ENCODE peak calls at places on chromosomes 2 and 18, in ten cellular contexts. J, U, T, G, L, O, Y, K, F and Q are unnamed samples.

GRCh38 chr2:21011453-21011852 is 32.4 kb downstream of the APOB start:
- DNase-seq in J (no peak), U (no peak), T (no peak), G (no peak), L (no peak), O (no peak), Y (no peak), K (no peak), F (no peak), Q (no peak)

GRCh38 chr2:135037831-135038230 is 9.4 kb downstream of the MAP3K19 start:
- DNase-seq in J (no peak), U (no peak), T (no peak), G (no peak), L (no peak), O (no peak), Y (no peak), K (no peak), F (no peak), Q (peak; percentile 72)

GRCh38 chr18:23884712-23885375 is 129.7 kb upstream of the TTC39C start:
- DNase-seq in J (no peak), U (no peak), T (peak; percentile 61), G (no peak), L (no peak), O (no peak), Y (no peak), K (no peak), F (peak; percentile 61), Q (no peak)

GRCh38 chr18:30684825-30685481 is 357.6 kb downstream of the DSC3 start:
- DNase-seq in J (peak; percentile 2), U (no peak), T (no peak), G (no peak), L (no peak), O (peak; percentile 58), Y (no peak), K (no peak), F (no peak), Q (no peak)

GRCh38 chr2:49000692-49001091 is 153.6 kb downstream of the FSHR start:
- DNase-seq in J (peak; percentile 10), U (no peak), T (no peak), G (no peak), L (no peak), O (no peak), Y (no peak), K (no peak), F (no peak), Q (no peak)

GRCh38 chr2:23480991-23481797 is 96.2 kb downstream of the KLHL29 start:
- DNase-seq in J (no peak), U (peak; percentile 63), T (peak; percentile 93), G (no peak), L (no peak), O (peak; percentile 89), Y (no peak), K (no peak), F (no peak), Q (peak; percentile 60)

GRCh38 chr18:23690505-23691068 is 1.3 kb downstream of the LAMA3 start:
- DNase-seq in J (no peak), U (peak; percentile 27), T (no peak), G (no peak), L (no peak), O (peak; percentile 62), Y (no peak), K (no peak), F (no peak), Q (no peak)

GRCh38 chr2:16148632-16149348 is 208.4 kb downstream of the MYCN start:
- DNase-seq in J (no peak), U (no peak), T (no peak), G (no peak), L (no peak), O (peak; percentile 18), Y (no peak), K (no peak), F (no peak), Q (no peak)

GRCh38 chr2:39435974-39436591 is 1.0 kb downstream of the MAP4K3 start:
- DNase-seq in J (peak; percentile 44), U (peak; percentile 54), T (peak; percentile 39), G (peak; percentile 59), L (no peak), O (no peak), Y (no peak), K (no peak), F (peak; percentile 20), Q (peak; percentile 28)

GRCh38 chr18:28715206-28715605 is 538.3 kb upstream of the CDH2 start:
- DNase-seq in J (no peak), U (no peak), T (no peak), G (no peak), L (no peak), O (no peak), Y (no peak), K (no peak), F (no peak), Q (no peak)

GRCh38 chr2:7119504-7119835 is 202.3 kb downstream of the RNF144A start:
- DNase-seq in J (no peak), U (no peak), T (no peak), G (no peak), L (no peak), O (no peak), Y (no peak), K (no peak), F (no peak), Q (no peak)

GRCh38 chr2:119359774-119360173 is 6.9 kb downstream of the C2orf76 start:
- DNase-seq in J (no peak), U (no peak), T (no peak), G (no peak), L (no peak), O (no peak), Y (no peak), K (no peak), F (no peak), Q (no peak)

GRCh38 chr2:45637440-45637839 is 14.0 kb upstream of the PRKCE start:
- DNase-seq in J (no peak), U (peak; percentile 85), T (peak; percentile 80), G (no peak), L (no peak), O (no peak), Y (no peak), K (no peak), F (no peak), Q (no peak)

GRCh38 chr2:18085593-18085992 is 207.1 kb downstream of the KCNS3 start:
- DNase-seq in J (no peak), U (no peak), T (no peak), G (no peak), L (no peak), O (no peak), Y (no peak), K (no peak), F (no peak), Q (no peak)

DNA sequence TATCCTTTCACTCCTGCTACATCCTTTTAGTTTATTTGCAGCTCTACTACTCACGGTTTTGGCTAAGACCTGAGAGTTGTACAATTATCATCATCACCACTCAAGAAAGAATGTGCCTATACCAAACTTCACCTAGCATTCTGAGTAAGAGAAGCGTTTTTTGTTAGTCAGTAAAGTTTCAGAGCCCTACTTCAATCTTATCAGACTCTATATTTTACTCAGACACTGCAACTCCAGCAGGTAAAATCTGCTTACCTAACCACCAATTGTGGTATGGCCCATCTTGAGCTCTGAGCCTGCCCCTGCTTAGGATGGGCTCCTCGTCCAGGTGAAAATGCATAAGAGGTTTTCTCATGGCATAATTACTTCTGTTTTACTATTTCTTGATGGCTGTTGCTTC is 37.1 kb downstream of the ICOS start:
- DNase-seq in J (no peak), U (no peak), T (no peak), G (no peak), L (no peak), O (no peak), Y (no peak), K (no peak), F (no peak), Q (no peak)
- H3K27ac ChIP-seq in J (no peak overlapping the region), U (no peak overlapping the region), T (no peak overlapping the region), G (no peak overlapping the region), L (no peak overlapping the region), O (no peak overlapping the region), Y (no peak overlapping the region), K (no peak overlapping the region), F (no peak overlapping the region), Q (no peak overlapping the region)

DNA sequence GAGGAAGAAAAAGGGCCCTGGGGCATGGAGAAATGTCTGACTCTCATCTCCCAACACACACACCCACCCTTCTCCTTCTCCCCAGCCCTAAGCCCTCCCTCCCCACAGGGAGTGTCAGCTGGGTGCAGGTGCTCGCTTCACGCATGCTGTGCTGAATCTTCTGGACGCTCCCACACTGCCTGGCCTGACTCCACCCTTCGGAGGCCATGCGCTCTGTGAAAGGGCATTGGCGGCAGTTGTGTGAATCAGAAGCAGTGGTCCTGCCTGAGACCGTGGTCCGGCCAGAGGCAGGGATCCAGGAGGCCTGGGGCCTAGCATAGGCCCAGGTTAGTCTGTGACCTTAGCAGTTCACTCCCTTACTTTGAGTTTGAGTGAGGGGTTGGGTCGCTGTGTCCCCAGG is 57.1 kb downstream of the LONRF2 start:
- DNase-seq in J (no peak), U (no peak), T (no peak), G (no peak), L (no peak), O (no peak), Y (no peak), K (no peak), F (no peak), Q (no peak)
- H3K36me3 ChIP-seq in J (no peaks in the 10 kb centered on the region), U (no peaks in the 10 kb centered on the region), T (no peaks in the 10 kb centered on the region), G (no peaks in the 10 kb centered on the region), L (no peaks in the 10 kb centered on the region), O (no peaks in the 10 kb centered on the region), Y (no peaks in the 10 kb centered on the region), K (no peaks in the 10 kb centered on the region), F (no peaks in the 10 kb centered on the region), Q (no peaks in the 10 kb centered on the region)

GRCh38 chr18:58779514-58779913 is 85.2 kb upstream of the ZNF532 start:
- DNase-seq in J (no peak), U (no peak), T (no peak), G (no peak), L (no peak), O (no peak), Y (no peak), K (no peak), F (no peak), Q (no peak)
- H3K27ac ChIP-seq in J (no peak overlapping the region), U (no peak overlapping the region), T (no peak overlapping the region), G (no peak overlapping the region), L (no peak overlapping the region), O (no peak overlapping the region), Y (no peak overlapping the region), K (no peak overlapping the region), F (no peak overlapping the region), Q (no peak overlapping the region)

DNA sequence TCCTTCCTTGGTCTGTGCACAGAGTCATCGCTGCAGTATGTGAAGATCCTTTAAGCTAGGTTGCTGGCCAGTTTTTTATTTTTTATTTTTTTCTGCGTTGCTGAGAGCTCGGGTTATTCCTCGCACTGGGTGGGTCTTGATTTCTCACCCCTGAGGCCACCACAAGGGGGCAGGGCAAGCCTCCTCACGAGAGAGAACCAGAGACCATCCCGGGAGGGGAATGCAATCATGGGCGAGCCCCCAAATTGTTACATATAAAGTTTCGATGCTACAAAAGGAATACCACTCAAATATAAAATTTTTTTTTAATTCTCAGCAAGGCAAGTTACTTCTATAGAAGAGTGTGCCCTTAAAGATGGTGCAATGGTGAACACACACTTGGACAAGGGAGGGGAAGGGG is 24.9 kb downstream of the HTR2B start:
- DNase-seq in J (peak; percentile 4), U (no peak), T (no peak), G (no peak), L (no peak), O (peak; percentile 85), Y (no peak), K (no peak), F (peak; percentile 29), Q (no peak)
- H3K36me3 ChIP-seq in J (peaks cover 12% of the 10 kb centered on the region), U (peaks cover 37% of the 10 kb centered on the region), T (peaks cover 11% of the 10 kb centered on the region), G (peaks cover 31% of the 10 kb centered on the region), L (peaks cover 64% of the 10 kb centered on the region), O (peaks cover 71% of the 10 kb centered on the region), Y (no peaks in the 10 kb centered on the region), K (no peaks in the 10 kb centered on the region), F (no peaks in the 10 kb centered on the region), Q (peaks cover 89% of the 10 kb centered on the region)